ENCODE peak calls at places on chromosomes 3 and 15, in ten cellular contexts. One of them, this sample, is unnamed.

GRCh38 chr3:176971613-176972174 is 225.6 kb downstream of the TBL1XR1 start:
- DNase-seq in fibroblast of the aortic adventitia: no peak
- DNase-seq in MG63: no peak
- DNase-seq in effector CD4-positive, alpha-beta T cell: no peak
- DNase-seq in activated T-cell treated with anti-CD3 and anti-CD28 coated beads for 24 hours: no peak
- DNase-seq in nephron progenitor cell: no peak
- DNase-seq in Panc1: no peak
- DNase-seq in activated T-helper 1 cell treated with anti-CD3 and anti-CD28 coated beads, Interleukin-2, amount 50 U/mL, for 16 hours: no peak
- DNase-seq in colonic mucosa: no peak
- DNase-seq in left colon: no peak
- DNase-seq in this sample: no peak

GRCh38 chr15:101124731-101125558 is 126.9 kb downstream of the CHSY1 start:
- DNase-seq in fibroblast of the aortic adventitia: peak; percentile 82
- DNase-seq in MG63: peak; percentile 46
- DNase-seq in effector CD4-positive, alpha-beta T cell: no peak
- DNase-seq in activated T-cell treated with anti-CD3 and anti-CD28 coated beads for 24 hours: no peak
- DNase-seq in nephron progenitor cell: no peak
- DNase-seq in Panc1: no peak
- DNase-seq in activated T-helper 1 cell treated with anti-CD3 and anti-CD28 coated beads, Interleukin-2, amount 50 U/mL, for 16 hours: no peak
- DNase-seq in colonic mucosa: no peak
- DNase-seq in left colon: no peak
- DNase-seq in this sample: no peak

GRCh38 chr3:69172058-69172457 is 49.7 kb upstream of the LMOD3 start:
- DNase-seq in fibroblast of the aortic adventitia: no peak
- DNase-seq in MG63: no peak
- DNase-seq in effector CD4-positive, alpha-beta T cell: no peak
- DNase-seq in activated T-cell treated with anti-CD3 and anti-CD28 coated beads for 24 hours: no peak
- DNase-seq in nephron progenitor cell: no peak
- DNase-seq in Panc1: no peak
- DNase-seq in activated T-helper 1 cell treated with anti-CD3 and anti-CD28 coated beads, Interleukin-2, amount 50 U/mL, for 16 hours: no peak
- DNase-seq in colonic mucosa: no peak
- DNase-seq in left colon: no peak
- DNase-seq in this sample: no peak

GRCh38 chr3:62558549-62559112 is 185.3 kb upstream of the FEZF2 start:
- DNase-seq in fibroblast of the aortic adventitia: peak; percentile 25
- DNase-seq in MG63: no peak
- DNase-seq in effector CD4-positive, alpha-beta T cell: no peak
- DNase-seq in activated T-cell treated with anti-CD3 and anti-CD28 coated beads for 24 hours: no peak
- DNase-seq in nephron progenitor cell: peak; percentile 50
- DNase-seq in Panc1: no peak
- DNase-seq in activated T-helper 1 cell treated with anti-CD3 and anti-CD28 coated beads, Interleukin-2, amount 50 U/mL, for 16 hours: no peak
- DNase-seq in colonic mucosa: no peak
- DNase-seq in left colon: no peak
- DNase-seq in this sample: no peak

GRCh38 chr3:183507551-183507950 is 48.0 kb downstream of the KLHL6 start:
- DNase-seq in fibroblast of the aortic adventitia: no peak
- DNase-seq in MG63: no peak
- DNase-seq in effector CD4-positive, alpha-beta T cell: no peak
- DNase-seq in activated T-cell treated with anti-CD3 and anti-CD28 coated beads for 24 hours: no peak
- DNase-seq in nephron progenitor cell: no peak
- DNase-seq in Panc1: no peak
- DNase-seq in activated T-helper 1 cell treated with anti-CD3 and anti-CD28 coated beads, Interleukin-2, amount 50 U/mL, for 16 hours: no peak
- DNase-seq in colonic mucosa: no peak
- DNase-seq in left colon: no peak
- DNase-seq in this sample: no peak

GRCh38 chr15:42707068-42707467 is 29.9 kb downstream of the CDAN1 start:
- DNase-seq in fibroblast of the aortic adventitia: peak; percentile 72
- DNase-seq in MG63: no peak
- DNase-seq in effector CD4-positive, alpha-beta T cell: no peak
- DNase-seq in activated T-cell treated with anti-CD3 and anti-CD28 coated beads for 24 hours: no peak
- DNase-seq in nephron progenitor cell: no peak
- DNase-seq in Panc1: peak; percentile 15
- DNase-seq in activated T-helper 1 cell treated with anti-CD3 and anti-CD28 coated beads, Interleukin-2, amount 50 U/mL, for 16 hours: no peak
- DNase-seq in colonic mucosa: no peak
- DNase-seq in left colon: no peak
- DNase-seq in this sample: no peak

GRCh38 chr3:194381460-194381875 is 11.9 kb upstream of the LRRC15 start:
- DNase-seq in fibroblast of the aortic adventitia: no peak
- DNase-seq in MG63: no peak
- DNase-seq in effector CD4-positive, alpha-beta T cell: no peak
- DNase-seq in activated T-cell treated with anti-CD3 and anti-CD28 coated beads for 24 hours: no peak
- DNase-seq in nephron progenitor cell: no peak
- DNase-seq in Panc1: no peak
- DNase-seq in activated T-helper 1 cell treated with anti-CD3 and anti-CD28 coated beads, Interleukin-2, amount 50 U/mL, for 16 hours: no peak
- DNase-seq in colonic mucosa: no peak
- DNase-seq in left colon: no peak
- DNase-seq in this sample: no peak

GRCh38 chr3:133488785-133489367 is 84.6 kb upstream of the CDV3 start:
- DNase-seq in fibroblast of the aortic adventitia: peak; percentile 46
- DNase-seq in MG63: no peak
- DNase-seq in effector CD4-positive, alpha-beta T cell: no peak
- DNase-seq in activated T-cell treated with anti-CD3 and anti-CD28 coated beads for 24 hours: no peak
- DNase-seq in nephron progenitor cell: no peak
- DNase-seq in Panc1: no peak
- DNase-seq in activated T-helper 1 cell treated with anti-CD3 and anti-CD28 coated beads, Interleukin-2, amount 50 U/mL, for 16 hours: no peak
- DNase-seq in colonic mucosa: no peak
- DNase-seq in left colon: no peak
- DNase-seq in this sample: no peak

GRCh38 chr3:39637807-39638206 is 170.3 kb downstream of the MOBP start:
- DNase-seq in fibroblast of the aortic adventitia: peak; percentile 31
- DNase-seq in MG63: no peak
- DNase-seq in effector CD4-positive, alpha-beta T cell: no peak
- DNase-seq in activated T-cell treated with anti-CD3 and anti-CD28 coated beads for 24 hours: no peak
- DNase-seq in nephron progenitor cell: no peak
- DNase-seq in Panc1: no peak
- DNase-seq in activated T-helper 1 cell treated with anti-CD3 and anti-CD28 coated beads, Interleukin-2, amount 50 U/mL, for 16 hours: no peak
- DNase-seq in colonic mucosa: no peak
- DNase-seq in left colon: no peak
- DNase-seq in this sample: no peak

GRCh38 chr3:127848131-127849129 is 26.1 kb upstream of the MGLL start:
- DNase-seq in fibroblast of the aortic adventitia: peak; percentile 33
- DNase-seq in MG63: no peak
- DNase-seq in effector CD4-positive, alpha-beta T cell: no peak
- DNase-seq in activated T-cell treated with anti-CD3 and anti-CD28 coated beads for 24 hours: no peak
- DNase-seq in nephron progenitor cell: no peak
- DNase-seq in Panc1: no peak
- DNase-seq in activated T-helper 1 cell treated with anti-CD3 and anti-CD28 coated beads, Interleukin-2, amount 50 U/mL, for 16 hours: no peak
- DNase-seq in colonic mucosa: no peak
- DNase-seq in left colon: no peak
- DNase-seq in this sample: no peak

GRCh38 chr15:79376383-79376782 is 55.8 kb upstream of the MINAR1 start:
- DNase-seq in fibroblast of the aortic adventitia: no peak
- DNase-seq in MG63: no peak
- DNase-seq in effector CD4-positive, alpha-beta T cell: no peak
- DNase-seq in activated T-cell treated with anti-CD3 and anti-CD28 coated beads for 24 hours: no peak
- DNase-seq in nephron progenitor cell: no peak
- DNase-seq in Panc1: no peak
- DNase-seq in activated T-helper 1 cell treated with anti-CD3 and anti-CD28 coated beads, Interleukin-2, amount 50 U/mL, for 16 hours: no peak
- DNase-seq in colonic mucosa: no peak
- DNase-seq in left colon: no peak
- DNase-seq in this sample: no peak

GRCh38 chr15:32677238-32677750 is 35.8 kb downstream of the SCG5 start:
- DNase-seq in fibroblast of the aortic adventitia: no peak
- DNase-seq in MG63: no peak
- DNase-seq in effector CD4-positive, alpha-beta T cell: no peak
- DNase-seq in activated T-cell treated with anti-CD3 and anti-CD28 coated beads for 24 hours: no peak
- DNase-seq in nephron progenitor cell: no peak
- DNase-seq in Panc1: no peak
- DNase-seq in activated T-helper 1 cell treated with anti-CD3 and anti-CD28 coated beads, Interleukin-2, amount 50 U/mL, for 16 hours: no peak
- DNase-seq in colonic mucosa: no peak
- DNase-seq in left colon: no peak
- DNase-seq in this sample: no peak

GRCh38 chr15:68653031-68653635 is 74.3 kb downstream of the CORO2B start:
- DNase-seq in fibroblast of the aortic adventitia: no peak
- DNase-seq in MG63: no peak
- DNase-seq in effector CD4-positive, alpha-beta T cell: no peak
- DNase-seq in activated T-cell treated with anti-CD3 and anti-CD28 coated beads for 24 hours: no peak
- DNase-seq in nephron progenitor cell: no peak
- DNase-seq in Panc1: no peak
- DNase-seq in activated T-helper 1 cell treated with anti-CD3 and anti-CD28 coated beads, Interleukin-2, amount 50 U/mL, for 16 hours: no peak
- DNase-seq in colonic mucosa: no peak
- DNase-seq in left colon: no peak
- DNase-seq in this sample: no peak

GRCh38 chr15:33629647-33630046 is 318.9 kb downstream of the RYR3 start:
- DNase-seq in fibroblast of the aortic adventitia: no peak
- DNase-seq in MG63: no peak
- DNase-seq in effector CD4-positive, alpha-beta T cell: no peak
- DNase-seq in activated T-cell treated with anti-CD3 and anti-CD28 coated beads for 24 hours: no peak
- DNase-seq in nephron progenitor cell: no peak
- DNase-seq in Panc1: no peak
- DNase-seq in activated T-helper 1 cell treated with anti-CD3 and anti-CD28 coated beads, Interleukin-2, amount 50 U/mL, for 16 hours: no peak
- DNase-seq in colonic mucosa: no peak
- DNase-seq in left colon: no peak
- DNase-seq in this sample: no peak

This sample was measured in pancreas.